ENCODE peak calls at places on chromosome 3, in five cellular contexts. One of them, this sample, is unnamed.

GRCh38 chr3:111299070-111299672 is 227.6 kb downstream of the NECTIN3 start:
- DNase-seq in WTC11: no peak
- DNase-seq in H1: no peak
- DNase-seq in HCT116: no peak
- DNase-seq in K562: no peak
- DNase-seq in this sample: no peak

GRCh38 chr3:66432041-66432766 is 68.6 kb downstream of the LRIG1 start:
- DNase-seq in WTC11: no peak
- DNase-seq in H1: no peak
- DNase-seq in HCT116: no peak
- DNase-seq in K562: no peak
- DNase-seq in this sample: no peak

GRCh38 chr3:94004301-94004910 is 24.0 kb downstream of the STX19 start:
- DNase-seq in WTC11: no peak
- DNase-seq in H1: no peak
- DNase-seq in HCT116: peak; percentile 37
- DNase-seq in K562: peak; percentile 27
- DNase-seq in this sample: peak; percentile 44

GRCh38 chr3:33879540-33879939 is 81.1 kb downstream of the PDCD6IP start:
- DNase-seq in WTC11: no peak
- DNase-seq in H1: no peak
- DNase-seq in HCT116: no peak
- DNase-seq in K562: no peak
- DNase-seq in this sample: no peak

GRCh38 chr3:66490214-66490613 is 10.6 kb downstream of the LRIG1 start:
- DNase-seq in WTC11: no peak
- DNase-seq in H1: no peak
- DNase-seq in HCT116: no peak
- DNase-seq in K562: no peak
- DNase-seq in this sample: no peak

GRCh38 chr3:8223766-8224165 is 277.9 kb upstream of the LMCD1 start:
- DNase-seq in WTC11: no peak
- DNase-seq in H1: no peak
- DNase-seq in HCT116: no peak
- DNase-seq in K562: no peak
- DNase-seq in this sample: no peak

GRCh38 chr3:10707089-10707983 is 108.7 kb upstream of the SLC6A11 start:
- DNase-seq in WTC11: peak; percentile 38
- DNase-seq in H1: peak; percentile 62
- DNase-seq in HCT116: no peak
- DNase-seq in K562: no peak
- DNase-seq in this sample: no peak

GRCh38 chr3:142028174-142028833 is 121.0 kb downstream of the TFDP2 start:
- DNase-seq in WTC11: no peak
- DNase-seq in H1: no peak
- DNase-seq in HCT116: peak; percentile 68
- DNase-seq in K562: peak; percentile 57
- DNase-seq in this sample: peak; percentile 71

GRCh38 chr3:113084777-113085176 is 94.0 kb downstream of the GTPBP8 start:
- DNase-seq in WTC11: no peak
- DNase-seq in H1: no peak
- DNase-seq in HCT116: no peak
- DNase-seq in K562: no peak
- DNase-seq in this sample: no peak

GRCh38 chr3:113079532-113079931 is 88.7 kb downstream of the GTPBP8 start:
- DNase-seq in WTC11: no peak
- DNase-seq in H1: no peak
- DNase-seq in HCT116: no peak
- DNase-seq in K562: no peak
- DNase-seq in this sample: no peak
- TF ChIP-seq ATF3 in WTC11: no peak
- TF ChIP-seq ATF3 in H1: no peak
- TF ChIP-seq ATF3 in HCT116: no peak
- TF ChIP-seq ATF3 in K562: no peak
- TF ChIP-seq ATF3 in this sample: no peak

GRCh38 chr3:100358413-100358812 is 23.9 kb downstream of the NIT2 start:
- DNase-seq in WTC11: no peak
- DNase-seq in H1: no peak
- DNase-seq in HCT116: no peak
- DNase-seq in K562: no peak
- DNase-seq in this sample: no peak
- TF ChIP-seq ATF3 in WTC11: no peak
- TF ChIP-seq ATF3 in H1: no peak
- TF ChIP-seq ATF3 in HCT116: no peak
- TF ChIP-seq ATF3 in K562: no peak
- TF ChIP-seq ATF3 in this sample: no peak

GRCh38 chr3:57952208-57952631 is 56.0 kb upstream of the FLNB start:
- DNase-seq in WTC11: peak; percentile 50
- DNase-seq in H1: no peak
- DNase-seq in HCT116: peak; percentile 36
- DNase-seq in K562: peak; percentile 13
- DNase-seq in this sample: no peak
- TF ChIP-seq ATF3 in WTC11: no peak
- TF ChIP-seq ATF3 in H1: no peak
- TF ChIP-seq ATF3 in HCT116: no peak
- TF ChIP-seq ATF3 in K562: no peak
- TF ChIP-seq ATF3 in this sample: no peak

GRCh38 chr3:79767194-79767952 is 425 bp downstream of the ROBO1 start:
- DNase-seq in WTC11: peak; percentile 25
- DNase-seq in H1: peak; percentile 54
- DNase-seq in HCT116: no peak
- DNase-seq in K562: no peak
- DNase-seq in this sample: no peak
- TF ChIP-seq ATF3 in WTC11: no peak
- TF ChIP-seq ATF3 in H1: no peak
- TF ChIP-seq ATF3 in HCT116: no peak
- TF ChIP-seq ATF3 in K562: no peak
- TF ChIP-seq ATF3 in this sample: no peak

GRCh38 chr3:165390171-165390570 is 194.0 kb upstream of the SLITRK3 start:
- DNase-seq in WTC11: no peak
- DNase-seq in H1: no peak
- DNase-seq in HCT116: no peak
- DNase-seq in K562: no peak
- DNase-seq in this sample: no peak
- TF ChIP-seq ATF3 in WTC11: no peak
- TF ChIP-seq ATF3 in H1: no peak
- TF ChIP-seq ATF3 in HCT116: no peak
- TF ChIP-seq ATF3 in K562: no peak
- TF ChIP-seq ATF3 in this sample: no peak

DNA sequence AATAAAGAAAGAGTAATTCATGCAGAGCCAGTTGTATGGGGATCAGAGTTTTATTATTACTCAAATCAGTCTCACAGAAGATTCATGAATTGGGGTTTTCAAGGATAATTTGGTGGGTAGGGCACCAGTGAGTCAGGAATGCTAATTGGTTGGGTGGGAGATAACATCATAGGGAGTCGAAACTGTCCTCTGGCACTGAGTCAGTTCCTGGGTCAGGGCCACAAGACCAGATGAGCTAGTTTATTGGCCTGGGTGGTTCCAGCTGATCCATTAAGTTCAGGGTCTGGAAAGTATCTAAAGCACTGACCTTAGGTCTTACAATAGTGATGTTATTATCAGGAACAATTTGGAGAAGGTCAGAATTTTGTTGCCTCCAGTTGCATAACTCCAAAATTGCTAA is 998.6 kb upstream of the EPHA6 start:
- DNase-seq in WTC11: no peak
- DNase-seq in H1: no peak
- DNase-seq in HCT116: no peak
- DNase-seq in K562: no peak
- DNase-seq in this sample: no peak
- TF ChIP-seq ATF3 in WTC11: no peak
- TF ChIP-seq ATF3 in H1: no peak
- TF ChIP-seq ATF3 in HCT116: no peak
- TF ChIP-seq ATF3 in K562: no peak
- TF ChIP-seq ATF3 in this sample: no peak

DNA sequence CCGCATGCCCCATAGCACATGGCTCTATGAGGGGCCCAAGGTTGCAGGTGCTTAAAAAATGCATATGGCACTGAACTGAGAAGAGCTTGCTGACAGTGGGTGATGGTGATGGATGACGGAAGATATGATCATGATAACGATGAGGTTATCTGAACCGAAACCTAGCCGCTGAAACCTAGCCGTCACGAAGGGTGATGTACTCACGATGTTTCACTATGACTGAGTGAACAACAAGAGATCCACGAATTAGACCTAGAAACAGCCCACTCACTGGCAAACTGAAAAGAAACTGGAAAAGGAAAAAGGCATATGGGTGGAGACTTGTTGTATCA is 57.6 kb upstream of the BCL6 start:
- DNase-seq in WTC11: no peak
- DNase-seq in H1: no peak
- DNase-seq in HCT116: no peak
- DNase-seq in K562: no peak
- DNase-seq in this sample: peak; percentile 64
- TF ChIP-seq ATF3 in WTC11: no peak
- TF ChIP-seq ATF3 in H1: no peak
- TF ChIP-seq ATF3 in HCT116: no peak
- TF ChIP-seq ATF3 in K562: no peak
- TF ChIP-seq ATF3 in this sample: no peak

DNA sequence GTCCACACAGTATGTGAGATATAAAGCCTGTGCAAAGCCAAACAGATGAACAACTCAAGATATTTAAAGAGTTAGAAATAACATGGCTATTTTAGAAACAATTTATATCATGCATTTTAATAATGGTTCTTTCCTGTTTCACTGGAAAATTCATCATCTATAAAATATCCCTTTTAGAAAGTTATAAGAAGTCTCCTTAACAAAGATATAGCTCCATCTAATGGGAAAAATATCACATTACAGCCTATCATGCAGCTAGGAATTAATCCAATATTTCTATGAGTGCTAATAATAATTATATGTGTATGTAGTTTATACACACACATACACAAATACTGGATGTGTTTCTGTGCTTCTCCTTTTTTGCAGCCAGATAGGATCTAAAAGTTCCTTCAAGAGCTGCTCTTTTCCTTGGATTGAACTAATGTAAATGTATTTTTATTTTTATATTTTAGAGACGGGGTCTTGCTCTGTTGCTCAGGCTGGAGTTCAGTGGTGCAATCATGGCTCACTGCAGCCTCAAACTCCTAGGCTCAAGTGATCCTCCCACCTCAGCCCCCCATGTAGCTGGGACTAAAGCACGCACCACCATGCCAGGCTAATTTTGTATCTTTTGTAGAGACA is 21.6 kb downstream of the RPL22L1 start:
- DNase-seq in WTC11: no peak
- DNase-seq in H1: no peak
- DNase-seq in HCT116: no peak
- DNase-seq in K562: no peak
- DNase-seq in this sample: no peak
- TF ChIP-seq ATF3 in WTC11: no peak
- TF ChIP-seq ATF3 in H1: no peak
- TF ChIP-seq ATF3 in HCT116: no peak
- TF ChIP-seq ATF3 in K562: no peak
- TF ChIP-seq ATF3 in this sample: no peak

DNA sequence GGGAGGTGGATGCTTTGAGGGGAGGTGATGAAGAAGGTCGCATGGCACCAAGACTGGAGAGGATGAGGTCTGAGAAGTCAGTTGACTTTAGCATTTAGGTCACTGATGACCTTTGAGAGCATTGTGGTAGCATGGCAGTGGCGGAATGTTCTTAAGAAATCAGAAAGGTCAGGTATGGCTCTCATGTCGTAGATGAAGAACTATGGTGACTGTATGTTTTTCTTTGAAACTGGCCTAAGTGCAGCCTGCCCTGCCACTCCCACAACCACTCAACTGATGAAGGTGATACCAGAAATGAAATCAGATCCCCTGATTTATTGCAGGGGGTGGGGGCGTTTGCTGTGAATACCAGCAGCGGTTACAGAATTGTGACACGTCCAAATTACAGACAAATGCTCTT is 102.6 kb downstream of the ITPR1 start:
- DNase-seq in WTC11: no peak
- DNase-seq in H1: no peak
- DNase-seq in HCT116: no peak
- DNase-seq in K562: no peak
- DNase-seq in this sample: no peak
- TF ChIP-seq ATF3 in WTC11: no peak
- TF ChIP-seq ATF3 in H1: no peak
- TF ChIP-seq ATF3 in HCT116: no peak
- TF ChIP-seq ATF3 in K562: no peak
- TF ChIP-seq ATF3 in this sample: no peak

GRCh38 chr3:107430214-107431047 is 53.2 kb downstream of the CCDC54 start:
- DNase-seq in WTC11: no peak
- DNase-seq in H1: no peak
- DNase-seq in HCT116: no peak
- DNase-seq in K562: no peak
- DNase-seq in this sample: no peak

GRCh38 chr3:107431298-107432012 is 54.2 kb downstream of the CCDC54 start:
- DNase-seq in WTC11: peak; percentile 77
- DNase-seq in H1: peak; percentile 83
- DNase-seq in HCT116: no peak
- DNase-seq in K562: peak; percentile 32
- DNase-seq in this sample: no peak

GRCh38 chr3:107431048-107431297 is 53.7 kb downstream of the CCDC54 start:
- DNase-seq in WTC11: peak; percentile 48
- DNase-seq in H1: peak; percentile 74
- DNase-seq in HCT116: no peak
- DNase-seq in K562: no peak
- DNase-seq in this sample: no peak

GRCh38 chr3:107428051-107428858 is 51.0 kb downstream of the CCDC54 start:
- DNase-seq in WTC11: no peak
- DNase-seq in H1: no peak
- DNase-seq in HCT116: no peak
- DNase-seq in K562: no peak
- DNase-seq in this sample: no peak

GRCh38 chr3:107429330-107430181 is 52.3 kb downstream of the CCDC54 start:
- DNase-seq in WTC11: peak; percentile 82
- DNase-seq in H1: peak; percentile 81
- DNase-seq in HCT116: peak; percentile 67
- DNase-seq in K562: peak; percentile 58
- DNase-seq in this sample: no peak
- TF ChIP-seq ATF3 in WTC11: no peak
- TF ChIP-seq ATF3 in H1: no peak
- TF ChIP-seq ATF3 in HCT116: no peak
- TF ChIP-seq ATF3 in K562: no peak
- TF ChIP-seq ATF3 in this sample: no peak